ENCODE peak calls at places on chromosomes 1 and 21, in six cellular contexts. G is CD8-positive, alpha-beta memory T cell; Z is uterus; H is colonic mucosa; D is right cardiac atrium; S is ovary. R is an unnamed sample. For H3K27me3, the result is how much of the 10 kb centered on the place peaks cover.

GRCh38 chr1:203316626-203317093 is 11.3 kb downstream of the BTG2 start:
- DNase-seq in H (peak), G (no peak), D (peak), S (no peak), Z (no peak), R (no peak)

GRCh38 chr1:186828612-186829542 is at the start of gene PLA2G4A:
- DNase-seq in D (peak), H (peak), G (no peak), Z (peak), S (peak), R (peak)

GRCh38 chr1:119884700-119885099 is 11.6 kb downstream of the ADAM30 start:
- DNase-seq in Z (no peak), G (no peak), D (no peak), H (no peak), S (no peak), R (no peak)

GRCh38 chr1:115838805-115839705 is 1.9 kb downstream of the NHLH2 start:
- DNase-seq in Z (no peak), G (no peak), S (peak), H (peak), D (peak), R (no peak)

GRCh38 chr21:9774347-9774746 is 747.0 kb upstream of the TPTE start:
- DNase-seq in G (no peak), D (no peak), S (no peak), Z (no peak), H (no peak), R (no peak)

GRCh38 chr1:46550751-46551231 is 656 bp downstream of the KNCN start:
- DNase-seq in G (no peak), H (peak), Z (no peak), S (no peak), D (no peak), R (no peak)

GRCh38 chr21:43734131-43734634 is 15.3 kb downstream of the PDXK start:
- DNase-seq in D (no peak), G (no peak), Z (no peak), H (peak), S (no peak), R (no peak)

GRCh38 chr1:111172463-111172862 is 28.0 kb downstream of the DENND2D start:
- DNase-seq in H (no peak), Z (no peak), G (no peak), S (no peak), D (no peak), R (no peak)

GRCh38 chr1:235902638-235903542 is 36.2 kb upstream of the LYST start:
- DNase-seq in G (no peak), S (no peak), H (peak), D (peak), Z (peak), R (no peak)

GRCh38 chr1:58361134-58361533 is 185.4 kb downstream of the OMA1 start:
- DNase-seq in D (no peak), H (no peak), G (no peak), Z (no peak), S (no peak), R (no peak)

GRCh38 chr1:16032388-16033100 is 10.7 kb downstream of the CLCNKA start:
- DNase-seq in Z (peak), H (peak), G (no peak), S (peak), D (peak), R (peak)

GRCh38 chr1:110339040-110339426 is at the start of gene RBM15:
- DNase-seq in Z (peak), D (peak), H (peak), S (peak), G (peak), R (peak)

GRCh38 chr1:18103788-18104421 is 3.7 kb upstream of the IGSF21 start:
- DNase-seq in Z (no peak), H (no peak), D (no peak), S (no peak), G (no peak), R (no peak)

GRCh38 chr1:18099026-18099425 is 8.6 kb upstream of the IGSF21 start:
- DNase-seq in S (no peak), D (no peak), Z (no peak), G (no peak), H (no peak), R (no peak)

GRCh38 chr1:18100493-18101063 is 7.0 kb upstream of the IGSF21 start:
- DNase-seq in D (peak), G (no peak), H (peak), S (no peak), Z (no peak), R (peak)

GRCh38 chr1:18100060-18100459 is 7.5 kb upstream of the IGSF21 start:
- DNase-seq in Z (no peak), H (no peak), G (no peak), D (no peak), S (no peak), R (no peak)

DNA sequence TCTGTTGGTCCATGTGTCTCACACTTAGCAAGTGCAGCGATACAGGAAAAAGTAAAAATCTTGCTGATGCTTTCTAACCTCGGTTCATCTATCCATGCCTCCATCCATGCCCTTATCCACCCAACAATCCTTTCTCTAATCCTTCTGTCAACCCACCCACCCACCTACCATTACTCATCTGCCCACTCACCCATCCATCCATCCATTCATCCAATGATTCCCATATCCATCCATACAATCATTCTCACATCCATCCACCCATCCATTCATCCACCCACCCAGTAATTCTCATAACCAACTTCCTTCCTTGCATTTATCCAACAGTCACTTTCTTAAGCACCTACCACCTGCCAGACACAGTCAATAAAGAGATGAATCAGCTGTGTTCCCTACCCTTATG is 6.1 kb upstream of the IGSF21 start:
- DNase-seq in H (no peak), G (no peak), S (no peak), Z (no peak), D (no peak), R (no peak)
- H3K27me3 ChIP-seq in H (under half), G (under half), S (under half), Z (under half), D (under half), R (under half)

DNA sequence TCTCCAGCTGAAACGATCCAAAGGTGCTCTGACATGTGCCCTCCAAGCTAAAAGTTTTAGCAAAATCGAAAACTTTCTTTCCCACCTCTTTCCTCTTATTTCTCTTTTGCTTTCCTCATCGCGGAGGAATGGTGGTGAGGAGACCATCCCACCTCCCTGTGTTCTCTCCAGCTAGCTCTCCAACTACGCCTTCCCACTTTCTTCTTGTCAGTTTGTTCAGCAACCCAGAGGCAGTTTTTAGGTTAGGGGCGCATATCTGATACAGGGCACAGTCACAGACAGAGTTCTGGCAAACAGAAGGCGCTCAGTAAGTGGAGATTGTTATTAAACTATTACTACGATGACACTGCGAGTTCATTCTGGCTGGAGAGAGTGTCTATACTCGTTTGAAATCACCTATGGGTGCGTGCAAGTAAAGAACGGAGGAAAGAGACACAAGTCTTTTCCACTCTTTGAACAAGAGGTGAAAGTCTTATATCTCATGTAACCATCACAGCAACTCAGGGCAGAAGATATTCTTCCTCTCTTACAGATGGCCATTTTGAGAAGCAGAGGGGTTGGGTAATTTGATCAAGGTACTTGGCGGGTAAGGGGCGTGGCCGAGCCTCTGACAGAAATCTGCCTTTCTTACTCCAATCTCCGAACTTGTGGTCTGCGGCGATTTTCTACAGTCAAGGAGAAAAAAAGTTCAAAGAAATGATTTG is 13.9 kb downstream of the HLX start:
- DNase-seq in D (no peak), Z (no peak), S (no peak), G (no peak), H (no peak), R (no peak)
- H3K27me3 ChIP-seq in D (under half), Z (half or more), S (under half), G (under half), H (half or more), R (under half)

DNA sequence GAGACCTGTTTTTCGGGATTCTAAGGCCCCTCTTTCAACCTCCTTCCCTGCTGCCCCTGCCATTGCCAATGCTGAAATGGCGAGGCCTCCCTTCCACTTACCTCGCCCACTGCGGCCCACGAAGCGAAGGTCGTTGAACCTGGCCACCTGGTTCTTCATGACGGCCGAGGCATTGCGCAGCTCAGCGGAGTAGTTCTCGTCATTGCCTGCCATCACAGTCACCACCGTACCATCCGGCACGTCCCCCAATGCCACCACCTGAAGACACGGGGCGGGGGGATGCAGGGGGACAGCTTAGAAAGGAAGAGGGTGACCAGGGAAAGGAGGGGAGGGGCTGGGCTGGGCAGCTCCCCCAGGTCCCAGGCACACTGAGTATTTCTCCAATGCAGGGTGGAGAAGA is 2.6 kb downstream of the RUNX3 start:
- DNase-seq in Z (no peak), S (no peak), H (no peak), D (no peak), G (peak), R (no peak)
- H3K27me3 ChIP-seq in Z (half or more), S (under half), H (half or more), D (under half), G (under half), R (half or more)

GRCh38 chr1:4017636-4018365 is 117.7 kb upstream of the C1orf174 start:
- DNase-seq in H (no peak), Z (no peak), G (no peak), D (no peak), S (no peak), R (no peak)
- H3K27me3 ChIP-seq in H (under half), Z (under half), G (under half), D (under half), S (under half), R (under half)

DNA sequence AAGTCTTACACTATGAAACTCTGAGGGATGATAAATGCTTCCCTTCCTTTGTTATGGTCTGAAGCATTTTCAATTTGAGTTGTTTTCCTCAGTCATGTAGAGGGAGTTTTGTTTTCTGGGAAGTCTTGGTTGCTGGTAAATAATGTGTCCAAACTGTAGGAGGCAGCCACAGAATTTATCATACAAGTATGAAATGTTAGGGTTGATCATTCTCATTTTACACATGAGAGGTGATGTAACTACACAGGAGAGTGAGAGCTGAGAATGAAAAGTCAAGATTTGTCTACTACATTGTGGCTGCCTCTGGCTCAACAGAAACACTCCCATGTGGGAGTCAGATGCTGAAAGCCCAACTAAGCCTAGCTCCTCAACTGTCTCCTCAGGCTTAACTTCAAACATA is 182.5 kb upstream of the SGIP1 start:
- DNase-seq in G (no peak), D (no peak), H (no peak), Z (no peak), S (no peak), R (no peak)
- H3K27me3 ChIP-seq in G (under half), D (under half), H (under half), Z (under half), S (under half), R (under half)